ENCODE peak calls at places on chromosomes 12 and 14, in five cellular contexts. One of them, this sample, is unnamed.

GRCh38 chr12:88448337-88448944 is 131.8 kb downstream of the KITLG start:
- DNase-seq in mucosa of descending colon: no peak
- DNase-seq in NCI-H1694: no peak
- DNase-seq in HS-27A: no peak
- DNase-seq in right atrium auricular region: no peak
- DNase-seq in this sample: no peak

GRCh38 chr12:124434364-124434763 is 133.0 kb downstream of the NCOR2 start:
- DNase-seq in HS-27A: no peak
- DNase-seq in NCI-H1694: no peak
- DNase-seq in mucosa of descending colon: no peak
- DNase-seq in right atrium auricular region: no peak
- DNase-seq in this sample: no peak

GRCh38 chr12:3694673-3695072 is 58.2 kb downstream of the CRACR2A start:
- DNase-seq in right atrium auricular region: no peak
- DNase-seq in mucosa of descending colon: no peak
- DNase-seq in HS-27A: no peak
- DNase-seq in NCI-H1694: no peak
- DNase-seq in this sample: no peak

GRCh38 chr14:80077262-80077661 is 134.0 kb downstream of the DIO2 start:
- DNase-seq in mucosa of descending colon: no peak
- DNase-seq in HS-27A: no peak
- DNase-seq in right atrium auricular region: no peak
- DNase-seq in NCI-H1694: no peak
- DNase-seq in this sample: peak

GRCh38 chr12:53217930-53218307 is 10.9 kb upstream of the ITGB7 start:
- DNase-seq in NCI-H1694: no peak
- DNase-seq in mucosa of descending colon: peak
- DNase-seq in right atrium auricular region: no peak
- DNase-seq in HS-27A: no peak
- DNase-seq in this sample: no peak

GRCh38 chr14:59918824-59919581 is 941 bp upstream of the LRRC9 start:
- DNase-seq in NCI-H1694: peak
- DNase-seq in right atrium auricular region: no peak
- DNase-seq in mucosa of descending colon: peak
- DNase-seq in HS-27A: no peak
- DNase-seq in this sample: peak

GRCh38 chr14:95527392-95528002 is 7.4 kb upstream of the GLRX5 start:
- DNase-seq in right atrium auricular region: peak
- DNase-seq in HS-27A: no peak
- DNase-seq in mucosa of descending colon: no peak
- DNase-seq in NCI-H1694: peak
- DNase-seq in this sample: peak

GRCh38 chr12:57803317-57803893 is 15.1 kb downstream of the AVIL start:
- DNase-seq in HS-27A: no peak
- DNase-seq in mucosa of descending colon: peak
- DNase-seq in NCI-H1694: peak
- DNase-seq in right atrium auricular region: no peak
- DNase-seq in this sample: peak

GRCh38 chr12:62995097-62995496 is 60.1 kb upstream of the PPM1H start:
- DNase-seq in right atrium auricular region: no peak
- DNase-seq in NCI-H1694: no peak
- DNase-seq in HS-27A: no peak
- DNase-seq in mucosa of descending colon: no peak
- DNase-seq in this sample: no peak

GRCh38 chr14:63432228-63432627 is 110.9 kb downstream of the PPP2R5E start:
- DNase-seq in mucosa of descending colon: no peak
- DNase-seq in HS-27A: no peak
- DNase-seq in NCI-H1694: no peak
- DNase-seq in right atrium auricular region: no peak
- DNase-seq in this sample: no peak

GRCh38 chr12:124762791-124763593 is 100.7 kb downstream of the SCARB1 start:
- DNase-seq in HS-27A: no peak
- DNase-seq in NCI-H1694: no peak
- DNase-seq in mucosa of descending colon: no peak
- DNase-seq in right atrium auricular region: no peak
- DNase-seq in this sample: no peak

GRCh38 chr12:93894391-93895095 is 217.4 kb downstream of the CRADD start:
- DNase-seq in NCI-H1694: no peak
- DNase-seq in HS-27A: no peak
- DNase-seq in right atrium auricular region: peak
- DNase-seq in mucosa of descending colon: peak
- DNase-seq in this sample: no peak

This sample was measured in HFFc6.